ENCODE peak calls at places on chromosomes 7 and 10, in six cellular contexts. One of them, this sample, is unnamed. For H3K4me1 and H3K9me3, the result is how much of the 10 kb centered on the place peaks cover.

GRCh38 chr10:13862541-13863233 is 275.9 kb downstream of the PRPF18 start:
- DNase-seq in left ventricle myocardium inferior: no peak
- DNase-seq in IMR-90: no peak
- DNase-seq in uterus: no peak
- DNase-seq in mammary epithelial cell: no peak
- DNase-seq in spleen: no peak
- DNase-seq in this sample: no peak

GRCh38 chr7:91182819-91183405 is 81.3 kb upstream of the FZD1 start:
- DNase-seq in spleen: no peak
- DNase-seq in left ventricle myocardium inferior: no peak
- DNase-seq in uterus: no peak
- DNase-seq in IMR-90: peak
- DNase-seq in mammary epithelial cell: peak
- DNase-seq in this sample: no peak

GRCh38 chr10:107971973-107972372 is 807.5 kb upstream of the SORCS1 start:
- DNase-seq in uterus: no peak
- DNase-seq in mammary epithelial cell: peak
- DNase-seq in IMR-90: no peak
- DNase-seq in spleen: no peak
- DNase-seq in left ventricle myocardium inferior: no peak
- DNase-seq in this sample: no peak

GRCh38 chr7:137992042-137992737 is 9.7 kb downstream of the CREB3L2 start:
- DNase-seq in IMR-90: peak
- DNase-seq in left ventricle myocardium inferior: no peak
- DNase-seq in uterus: no peak
- DNase-seq in spleen: no peak
- DNase-seq in mammary epithelial cell: no peak
- DNase-seq in this sample: no peak

GRCh38 chr7:44074349-44074695 is 8.0 kb downstream of the POLM start:
- DNase-seq in mammary epithelial cell: no peak
- DNase-seq in left ventricle myocardium inferior: no peak
- DNase-seq in IMR-90: no peak
- DNase-seq in spleen: no peak
- DNase-seq in uterus: no peak
- DNase-seq in this sample: no peak

GRCh38 chr10:87790185-87790584 is 27.8 kb downstream of the ATAD1 start:
- DNase-seq in uterus: no peak
- DNase-seq in spleen: no peak
- DNase-seq in mammary epithelial cell: no peak
- DNase-seq in IMR-90: no peak
- DNase-seq in left ventricle myocardium inferior: no peak
- DNase-seq in this sample: no peak

GRCh38 chr7:18824157-18824556 is 293.3 kb downstream of the TWIST1 start:
- DNase-seq in mammary epithelial cell: no peak
- DNase-seq in spleen: no peak
- DNase-seq in left ventricle myocardium inferior: no peak
- DNase-seq in IMR-90: no peak
- DNase-seq in uterus: no peak
- DNase-seq in this sample: no peak

GRCh38 chr7:20114463-20114862 is 102.7 kb downstream of the MACC1 start:
- DNase-seq in mammary epithelial cell: no peak
- DNase-seq in left ventricle myocardium inferior: no peak
- DNase-seq in IMR-90: no peak
- DNase-seq in spleen: no peak
- DNase-seq in uterus: no peak
- DNase-seq in this sample: no peak

GRCh38 chr7:41629711-41630111 is 73.2 kb downstream of the INHBA start:
- DNase-seq in IMR-90: peak
- DNase-seq in mammary epithelial cell: no peak
- DNase-seq in uterus: no peak
- DNase-seq in spleen: no peak
- DNase-seq in left ventricle myocardium inferior: no peak
- DNase-seq in this sample: no peak

GRCh38 chr7:126659124-126659523 is 593.6 kb downstream of the GRM8 start:
- DNase-seq in IMR-90: no peak
- DNase-seq in spleen: no peak
- DNase-seq in uterus: no peak
- DNase-seq in mammary epithelial cell: no peak
- DNase-seq in left ventricle myocardium inferior: no peak
- DNase-seq in this sample: no peak

GRCh38 chr10:62380002-62380401 is 5.8 kb downstream of the ZNF365 start:
- DNase-seq in uterus: no peak
- DNase-seq in IMR-90: peak
- DNase-seq in mammary epithelial cell: peak
- DNase-seq in left ventricle myocardium inferior: no peak
- DNase-seq in spleen: no peak
- DNase-seq in this sample: no peak

GRCh38 chr10:84248794-84249193 is 3.9 kb downstream of the RGR start:
- DNase-seq in mammary epithelial cell: no peak
- DNase-seq in left ventricle myocardium inferior: no peak
- DNase-seq in IMR-90: no peak
- DNase-seq in spleen: no peak
- DNase-seq in uterus: no peak
- DNase-seq in this sample: no peak

GRCh38 chr10:42769653-42770052 is 12.9 kb upstream of the BMS1 start:
- DNase-seq in spleen: no peak
- DNase-seq in mammary epithelial cell: no peak
- DNase-seq in left ventricle myocardium inferior: no peak
- DNase-seq in uterus: no peak
- DNase-seq in IMR-90: no peak
- DNase-seq in this sample: no peak

GRCh38 chr7:24318326-24318725 is 34.3 kb downstream of the NPY start:
- DNase-seq in left ventricle myocardium inferior: no peak
- DNase-seq in uterus: no peak
- DNase-seq in spleen: no peak
- DNase-seq in IMR-90: no peak
- DNase-seq in mammary epithelial cell: no peak
- DNase-seq in this sample: no peak

GRCh38 chr7:155994253-155994811 is 182.1 kb upstream of the SHH start:
- DNase-seq in spleen: no peak
- DNase-seq in uterus: no peak
- DNase-seq in left ventricle myocardium inferior: no peak
- DNase-seq in mammary epithelial cell: no peak
- DNase-seq in IMR-90: no peak
- DNase-seq in this sample: no peak

GRCh38 chr7:155992107-155992506 is 179.8 kb upstream of the SHH start:
- DNase-seq in left ventricle myocardium inferior: no peak
- DNase-seq in mammary epithelial cell: no peak
- DNase-seq in spleen: no peak
- DNase-seq in uterus: no peak
- DNase-seq in IMR-90: no peak
- DNase-seq in this sample: peak

GRCh38 chr7:155992538-155992937 is 180.3 kb upstream of the SHH start:
- DNase-seq in IMR-90: no peak
- DNase-seq in spleen: no peak
- DNase-seq in uterus: no peak
- DNase-seq in left ventricle myocardium inferior: no peak
- DNase-seq in mammary epithelial cell: no peak
- DNase-seq in this sample: peak

GRCh38 chr7:155992974-155993373 is 180.7 kb upstream of the SHH start:
- DNase-seq in mammary epithelial cell: no peak
- DNase-seq in IMR-90: no peak
- DNase-seq in left ventricle myocardium inferior: no peak
- DNase-seq in spleen: no peak
- DNase-seq in uterus: no peak
- DNase-seq in this sample: no peak

GRCh38 chr7:155993420-155994252 is 181.4 kb upstream of the SHH start:
- DNase-seq in left ventricle myocardium inferior: no peak
- DNase-seq in IMR-90: no peak
- DNase-seq in mammary epithelial cell: no peak
- DNase-seq in uterus: no peak
- DNase-seq in spleen: no peak
- DNase-seq in this sample: peak
- H3K4me1 ChIP-seq in left ventricle myocardium inferior: under half
- H3K4me1 ChIP-seq in IMR-90: under half
- H3K4me1 ChIP-seq in mammary epithelial cell: under half
- H3K4me1 ChIP-seq in uterus: under half
- H3K4me1 ChIP-seq in spleen: under half
- H3K4me1 ChIP-seq in this sample: under half

GRCh38 chr10:77286851-77287250 is 350.8 kb downstream of the KCNMA1 start:
- DNase-seq in IMR-90: no peak
- DNase-seq in left ventricle myocardium inferior: no peak
- DNase-seq in uterus: no peak
- DNase-seq in spleen: no peak
- DNase-seq in mammary epithelial cell: no peak
- DNase-seq in this sample: no peak
- H3K9me3 ChIP-seq in IMR-90: under half
- H3K9me3 ChIP-seq in left ventricle myocardium inferior: under half
- H3K9me3 ChIP-seq in uterus: under half
- H3K9me3 ChIP-seq in spleen: under half
- H3K9me3 ChIP-seq in mammary epithelial cell: under half
- H3K9me3 ChIP-seq in this sample: under half

GRCh38 chr7:93046641-93047040 is 71.1 kb downstream of the SAMD9 start:
- DNase-seq in spleen: no peak
- DNase-seq in IMR-90: no peak
- DNase-seq in mammary epithelial cell: no peak
- DNase-seq in left ventricle myocardium inferior: no peak
- DNase-seq in uterus: no peak
- DNase-seq in this sample: no peak
- TF ChIP-seq CTCF in spleen: no peak
- TF ChIP-seq CTCF in IMR-90: no peak
- TF ChIP-seq CTCF in mammary epithelial cell: no peak
- TF ChIP-seq CTCF in left ventricle myocardium inferior: no peak
- TF ChIP-seq CTCF in uterus: no peak
- TF ChIP-seq CTCF in this sample: no peak

DNA sequence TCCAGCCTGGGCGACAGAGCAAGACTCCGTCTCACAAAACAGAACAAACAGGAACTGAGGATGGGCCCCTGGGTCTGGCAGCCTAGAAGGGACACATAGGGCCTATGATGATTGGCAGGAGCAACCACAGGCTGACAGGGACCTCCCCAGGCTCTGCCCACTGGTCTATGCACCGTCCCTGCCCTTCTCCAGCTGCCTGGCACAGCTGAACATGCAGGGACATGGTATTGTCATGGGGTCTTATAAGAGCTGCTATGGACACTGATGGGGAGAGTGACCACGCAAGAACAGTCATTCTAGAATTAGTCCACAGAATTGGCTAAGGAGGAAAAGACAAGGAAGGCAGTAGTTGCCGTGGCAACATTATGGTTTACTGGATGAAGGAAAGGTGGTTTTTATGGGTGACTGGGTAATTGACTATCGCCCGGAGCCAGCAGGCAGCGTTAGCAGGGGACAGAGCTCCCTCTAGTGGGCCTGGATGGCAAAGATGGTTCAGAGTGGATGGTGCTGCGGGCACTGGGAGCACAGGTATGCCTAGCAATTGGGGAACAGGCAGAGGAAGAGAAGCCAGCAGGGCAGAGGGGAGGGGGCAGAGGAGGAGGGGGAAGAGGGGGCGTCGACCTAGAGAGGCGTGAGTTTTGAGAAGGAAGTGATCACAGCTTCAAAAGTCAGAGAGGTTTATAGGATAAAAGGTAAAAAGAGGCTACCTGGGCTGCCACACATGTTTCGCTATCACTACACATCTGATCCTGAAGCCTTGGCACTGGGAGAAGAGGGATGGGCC is 7.8 kb upstream of the TRIM56 start:
- DNase-seq in left ventricle myocardium inferior: peak
- DNase-seq in IMR-90: peak
- DNase-seq in mammary epithelial cell: peak
- DNase-seq in spleen: peak
- DNase-seq in uterus: peak
- DNase-seq in this sample: peak
- H3K4me1 ChIP-seq in left ventricle myocardium inferior: under half
- H3K4me1 ChIP-seq in IMR-90: under half
- H3K4me1 ChIP-seq in mammary epithelial cell: under half
- H3K4me1 ChIP-seq in spleen: under half
- H3K4me1 ChIP-seq in uterus: under half
- H3K4me1 ChIP-seq in this sample: under half

GRCh38 chr7:158492372-158492771 is 95.3 kb downstream of the PTPRN2 start:
- DNase-seq in left ventricle myocardium inferior: no peak
- DNase-seq in spleen: no peak
- DNase-seq in mammary epithelial cell: no peak
- DNase-seq in IMR-90: no peak
- DNase-seq in uterus: no peak
- DNase-seq in this sample: no peak

GRCh38 chr7:158489462-158490155 is 98.0 kb downstream of the PTPRN2 start:
- DNase-seq in left ventricle myocardium inferior: no peak
- DNase-seq in spleen: peak
- DNase-seq in IMR-90: no peak
- DNase-seq in uterus: no peak
- DNase-seq in mammary epithelial cell: no peak
- DNase-seq in this sample: no peak

GRCh38 chr7:158490171-158490782 is 97.3 kb downstream of the PTPRN2 start:
- DNase-seq in IMR-90: no peak
- DNase-seq in uterus: no peak
- DNase-seq in mammary epithelial cell: no peak
- DNase-seq in left ventricle myocardium inferior: no peak
- DNase-seq in spleen: peak
- DNase-seq in this sample: no peak

GRCh38 chr7:158488225-158488889 is 99.3 kb downstream of the PTPRN2 start:
- DNase-seq in uterus: no peak
- DNase-seq in left ventricle myocardium inferior: no peak
- DNase-seq in mammary epithelial cell: no peak
- DNase-seq in IMR-90: no peak
- DNase-seq in spleen: peak
- DNase-seq in this sample: no peak

GRCh38 chr7:158491094-158491493 is 96.5 kb downstream of the PTPRN2 start:
- DNase-seq in IMR-90: no peak
- DNase-seq in spleen: no peak
- DNase-seq in mammary epithelial cell: no peak
- DNase-seq in left ventricle myocardium inferior: no peak
- DNase-seq in uterus: no peak
- DNase-seq in this sample: no peak
- H3K9me3 ChIP-seq in IMR-90: under half
- H3K9me3 ChIP-seq in spleen: under half
- H3K9me3 ChIP-seq in mammary epithelial cell: under half
- H3K9me3 ChIP-seq in left ventricle myocardium inferior: under half
- H3K9me3 ChIP-seq in uterus: under half
- H3K9me3 ChIP-seq in this sample: under half

GRCh38 chr10:7704360-7704759 is 1.2 kb downstream of the ITIH2 start:
- DNase-seq in left ventricle myocardium inferior: no peak
- DNase-seq in uterus: no peak
- DNase-seq in IMR-90: no peak
- DNase-seq in spleen: no peak
- DNase-seq in mammary epithelial cell: no peak
- DNase-seq in this sample: no peak
- TF ChIP-seq CTCF in left ventricle myocardium inferior: no peak
- TF ChIP-seq CTCF in uterus: no peak
- TF ChIP-seq CTCF in IMR-90: no peak
- TF ChIP-seq CTCF in spleen: no peak
- TF ChIP-seq CTCF in mammary epithelial cell: no peak
- TF ChIP-seq CTCF in this sample: no peak

GRCh38 chr10:4057021-4057420 is 272.0 kb upstream of the KLF6 start:
- DNase-seq in left ventricle myocardium inferior: no peak
- DNase-seq in mammary epithelial cell: no peak
- DNase-seq in IMR-90: no peak
- DNase-seq in spleen: no peak
- DNase-seq in uterus: no peak
- DNase-seq in this sample: no peak
- H3K4me1 ChIP-seq in left ventricle myocardium inferior: under half
- H3K4me1 ChIP-seq in mammary epithelial cell: under half
- H3K4me1 ChIP-seq in IMR-90: under half
- H3K4me1 ChIP-seq in spleen: under half
- H3K4me1 ChIP-seq in uterus: under half
- H3K4me1 ChIP-seq in this sample: under half

GRCh38 chr7:63045575-63045974 is 953.1 kb upstream of the ZNF722 start:
- DNase-seq in spleen: no peak
- DNase-seq in uterus: no peak
- DNase-seq in mammary epithelial cell: no peak
- DNase-seq in left ventricle myocardium inferior: no peak
- DNase-seq in IMR-90: no peak
- DNase-seq in this sample: no peak
- H3K9me3 ChIP-seq in spleen: half or more
- H3K9me3 ChIP-seq in uterus: under half
- H3K9me3 ChIP-seq in mammary epithelial cell: half or more
- H3K9me3 ChIP-seq in left ventricle myocardium inferior: under half
- H3K9me3 ChIP-seq in IMR-90: half or more
- H3K9me3 ChIP-seq in this sample: under half